ENCODE peak calls at places on chromosomes 16 and 17, in six cellular contexts. B is NCI-H2171; X is activated naive CD4-positive, alpha-beta T cell treated with anti-CD3 and anti-CD28 coated beads, Interleukin-2, amount 10 ng/mL, durations not matched to agents 7 days and 5 days; V is CD4-positive, alpha-beta T cell; T is endothelial cell of umbilical vein; S is AG09319. K is an unnamed sample.
A peak's percentile ranks its signal among the peaks of the same experiment; 100 is the strongest.

GRCh38 chr17:3990391-3991127 is 26.3 kb upstream of the ATP2A3 start:
- DNase-seq in B (no peak), X (peak; percentile 11), V (no peak), T (no peak), S (no peak), K (no peak)

GRCh38 chr17:45261577-45262515 is at the start of gene SPATA32:
- DNase-seq in B (no peak), X (peak; percentile 80), V (peak; percentile 63), T (peak; percentile 43), S (no peak), K (peak; percentile 71)

GRCh38 chr17:17913695-17914332 is 58.4 kb downstream of the TOM1L2 start:
- DNase-seq in B (peak; percentile 95), X (peak; percentile 67), V (peak; percentile 3), T (peak; percentile 83), S (peak; percentile 39), K (peak; percentile 41)

GRCh38 chr17:82964851-82965341 is 114.5 kb upstream of the METRNL start:
- DNase-seq in B (no peak), X (no peak), V (no peak), T (no peak), S (no peak), K (no peak)

GRCh38 chr17:19769946-19770652 is 22.0 kb upstream of the ALDH3A1 start:
- DNase-seq in B (no peak), X (no peak), V (no peak), T (peak; percentile 91), S (peak; percentile 23), K (no peak)

GRCh38 chr16:29845656-29846055 is 17.4 kb downstream of the CDIPT start:
- DNase-seq in B (no peak), X (no peak), V (no peak), T (no peak), S (no peak), K (no peak)

GRCh38 chr16:84332975-84333684 is 35.2 kb upstream of the ATP2C2 start:
- DNase-seq in B (no peak), X (no peak), V (no peak), T (no peak), S (no peak), K (no peak)

GRCh38 chr17:31788956-31789355 is 70.1 kb downstream of the COPRS start:
- DNase-seq in B (no peak), X (no peak), V (no peak), T (no peak), S (no peak), K (no peak)

GRCh38 chr16:57333402-57333801 is 25.2 kb upstream of the CCL22 start:
- DNase-seq in B (no peak), X (no peak), V (no peak), T (no peak), S (no peak), K (no peak)